ENCODE peak calls at places on chromosomes 5 and 9, in nine cellular contexts. One of them, this sample, is unnamed.

GRCh38 chr5:149635394-149635793 is 54.1 kb downstream of the ARHGEF37 start:
- DNase-seq in mucosa of descending colon: no peak
- DNase-seq in breast epithelium: no peak
- DNase-seq in suprapubic skin: peak
- DNase-seq in WTC11: no peak
- DNase-seq in fibroblast of pulmonary artery: peak
- DNase-seq in GM12865: no peak
- DNase-seq in astrocyte: peak
- DNase-seq in endothelial cell: no peak
- DNase-seq in this sample: no peak

GRCh38 chr5:58274199-58274598 is 185.7 kb downstream of the PLK2 start:
- DNase-seq in WTC11: no peak
- DNase-seq in fibroblast of pulmonary artery: peak
- DNase-seq in breast epithelium: no peak
- DNase-seq in astrocyte: no peak
- DNase-seq in GM12865: no peak
- DNase-seq in mucosa of descending colon: no peak
- DNase-seq in endothelial cell: no peak
- DNase-seq in suprapubic skin: no peak
- DNase-seq in this sample: no peak

GRCh38 chr5:81782811-81783210 is 31.9 kb upstream of the SSBP2 start:
- DNase-seq in suprapubic skin: no peak
- DNase-seq in astrocyte: no peak
- DNase-seq in endothelial cell: no peak
- DNase-seq in mucosa of descending colon: no peak
- DNase-seq in GM12865: no peak
- DNase-seq in breast epithelium: no peak
- DNase-seq in WTC11: no peak
- DNase-seq in fibroblast of pulmonary artery: peak
- DNase-seq in this sample: no peak

GRCh38 chr9:137000177-137000930 is 4.0 kb upstream of the CLIC3 start:
- DNase-seq in astrocyte: peak
- DNase-seq in endothelial cell: no peak
- DNase-seq in suprapubic skin: no peak
- DNase-seq in WTC11: no peak
- DNase-seq in GM12865: peak
- DNase-seq in mucosa of descending colon: no peak
- DNase-seq in breast epithelium: no peak
- DNase-seq in fibroblast of pulmonary artery: peak
- DNase-seq in this sample: no peak

GRCh38 chr5:176844281-176844680 is 33.9 kb downstream of the UNC5A start:
- DNase-seq in fibroblast of pulmonary artery: no peak
- DNase-seq in suprapubic skin: no peak
- DNase-seq in mucosa of descending colon: no peak
- DNase-seq in WTC11: no peak
- DNase-seq in astrocyte: no peak
- DNase-seq in breast epithelium: no peak
- DNase-seq in endothelial cell: no peak
- DNase-seq in GM12865: no peak
- DNase-seq in this sample: no peak

GRCh38 chr9:98931990-98932389 is 11.7 kb upstream of the COL15A1 start:
- DNase-seq in fibroblast of pulmonary artery: no peak
- DNase-seq in astrocyte: no peak
- DNase-seq in suprapubic skin: no peak
- DNase-seq in mucosa of descending colon: no peak
- DNase-seq in WTC11: no peak
- DNase-seq in endothelial cell: no peak
- DNase-seq in breast epithelium: no peak
- DNase-seq in GM12865: no peak
- DNase-seq in this sample: no peak

GRCh38 chr5:65809817-65810531 is 88.0 kb downstream of the NLN start:
- DNase-seq in WTC11: no peak
- DNase-seq in suprapubic skin: peak
- DNase-seq in mucosa of descending colon: peak
- DNase-seq in endothelial cell: no peak
- DNase-seq in astrocyte: peak
- DNase-seq in GM12865: no peak
- DNase-seq in breast epithelium: no peak
- DNase-seq in fibroblast of pulmonary artery: peak
- DNase-seq in this sample: no peak

GRCh38 chr9:137162505-137163100 is 7.2 kb downstream of the LRRC26 start:
- DNase-seq in fibroblast of pulmonary artery: no peak
- DNase-seq in WTC11: peak
- DNase-seq in suprapubic skin: no peak
- DNase-seq in mucosa of descending colon: peak
- DNase-seq in GM12865: peak
- DNase-seq in endothelial cell: no peak
- DNase-seq in astrocyte: no peak
- DNase-seq in breast epithelium: no peak
- DNase-seq in this sample: peak

GRCh38 chr9:82101475-82101874 is 112.9 kb downstream of the SPATA31D1 start:
- DNase-seq in astrocyte: no peak
- DNase-seq in suprapubic skin: no peak
- DNase-seq in mucosa of descending colon: no peak
- DNase-seq in breast epithelium: no peak
- DNase-seq in endothelial cell: no peak
- DNase-seq in WTC11: no peak
- DNase-seq in fibroblast of pulmonary artery: no peak
- DNase-seq in GM12865: peak
- DNase-seq in this sample: no peak

GRCh38 chr5:64505769-64506566 is at the start of gene RGS7BP:
- DNase-seq in suprapubic skin: no peak
- DNase-seq in breast epithelium: no peak
- DNase-seq in WTC11: peak
- DNase-seq in GM12865: peak
- DNase-seq in endothelial cell: peak
- DNase-seq in mucosa of descending colon: peak
- DNase-seq in fibroblast of pulmonary artery: peak
- DNase-seq in astrocyte: peak
- DNase-seq in this sample: peak

GRCh38 chr5:69138796-69139195 is 28.2 kb upstream of the CCNB1 start:
- DNase-seq in mucosa of descending colon: no peak
- DNase-seq in GM12865: no peak
- DNase-seq in WTC11: no peak
- DNase-seq in fibroblast of pulmonary artery: no peak
- DNase-seq in astrocyte: no peak
- DNase-seq in endothelial cell: no peak
- DNase-seq in suprapubic skin: no peak
- DNase-seq in breast epithelium: no peak
- DNase-seq in this sample: no peak

GRCh38 chr9:5642170-5642569 is 13.3 kb downstream of the RIC1 start:
- DNase-seq in breast epithelium: no peak
- DNase-seq in mucosa of descending colon: no peak
- DNase-seq in fibroblast of pulmonary artery: no peak
- DNase-seq in suprapubic skin: no peak
- DNase-seq in GM12865: no peak
- DNase-seq in astrocyte: no peak
- DNase-seq in WTC11: no peak
- DNase-seq in endothelial cell: no peak
- DNase-seq in this sample: no peak

GRCh38 chr5:134447815-134448520 is 36.3 kb upstream of the CDKN2AIPNL start:
- DNase-seq in mucosa of descending colon: no peak
- DNase-seq in WTC11: no peak
- DNase-seq in fibroblast of pulmonary artery: no peak
- DNase-seq in suprapubic skin: no peak
- DNase-seq in endothelial cell: no peak
- DNase-seq in breast epithelium: no peak
- DNase-seq in GM12865: no peak
- DNase-seq in astrocyte: no peak
- DNase-seq in this sample: no peak

GRCh38 chr5:171855265-171855664 is 69.6 kb downstream of the SMIM23 start:
- DNase-seq in endothelial cell: no peak
- DNase-seq in fibroblast of pulmonary artery: no peak
- DNase-seq in GM12865: no peak
- DNase-seq in breast epithelium: no peak
- DNase-seq in astrocyte: no peak
- DNase-seq in mucosa of descending colon: no peak
- DNase-seq in WTC11: no peak
- DNase-seq in suprapubic skin: no peak
- DNase-seq in this sample: no peak

GRCh38 chr9:18235181-18235908 is 238.6 kb upstream of the ADAMTSL1 start:
- DNase-seq in astrocyte: no peak
- DNase-seq in GM12865: no peak
- DNase-seq in fibroblast of pulmonary artery: no peak
- DNase-seq in breast epithelium: no peak
- DNase-seq in endothelial cell: no peak
- DNase-seq in mucosa of descending colon: no peak
- DNase-seq in WTC11: no peak
- DNase-seq in suprapubic skin: no peak
- DNase-seq in this sample: no peak

GRCh38 chr5:33272288-33272687 is 168.5 kb upstream of the TARS1 start:
- DNase-seq in endothelial cell: no peak
- DNase-seq in astrocyte: peak
- DNase-seq in breast epithelium: no peak
- DNase-seq in suprapubic skin: no peak
- DNase-seq in fibroblast of pulmonary artery: peak
- DNase-seq in GM12865: no peak
- DNase-seq in mucosa of descending colon: no peak
- DNase-seq in WTC11: no peak
- DNase-seq in this sample: no peak

GRCh38 chr5:149007174-149007573 is 55.7 kb downstream of the SH3TC2 start:
- DNase-seq in endothelial cell: no peak
- DNase-seq in astrocyte: peak
- DNase-seq in fibroblast of pulmonary artery: peak
- DNase-seq in mucosa of descending colon: no peak
- DNase-seq in GM12865: no peak
- DNase-seq in WTC11: no peak
- DNase-seq in suprapubic skin: no peak
- DNase-seq in breast epithelium: no peak
- DNase-seq in this sample: no peak

GRCh38 chr9:33374634-33375237 is 27.6 kb downstream of the AQP7 start:
- DNase-seq in suprapubic skin: peak
- DNase-seq in endothelial cell: peak
- DNase-seq in fibroblast of pulmonary artery: peak
- DNase-seq in mucosa of descending colon: peak
- DNase-seq in breast epithelium: peak
- DNase-seq in WTC11: peak
- DNase-seq in astrocyte: peak
- DNase-seq in GM12865: peak
- DNase-seq in this sample: peak

GRCh38 chr9:133117271-133118178 is 3.5 kb downstream of the RALGDS start:
- DNase-seq in suprapubic skin: peak
- DNase-seq in endothelial cell: no peak
- DNase-seq in breast epithelium: no peak
- DNase-seq in GM12865: no peak
- DNase-seq in astrocyte: peak
- DNase-seq in fibroblast of pulmonary artery: no peak
- DNase-seq in mucosa of descending colon: no peak
- DNase-seq in WTC11: no peak
- DNase-seq in this sample: no peak

GRCh38 chr9:75229605-75230332 is 141.5 kb downstream of the OSTF1 start:
- DNase-seq in mucosa of descending colon: peak
- DNase-seq in astrocyte: peak
- DNase-seq in fibroblast of pulmonary artery: peak
- DNase-seq in suprapubic skin: no peak
- DNase-seq in endothelial cell: no peak
- DNase-seq in GM12865: no peak
- DNase-seq in breast epithelium: peak
- DNase-seq in WTC11: no peak
- DNase-seq in this sample: no peak
- TF ChIP-seq CTCF in mucosa of descending colon: no peak
- TF ChIP-seq CTCF in astrocyte: no peak
- TF ChIP-seq CTCF in fibroblast of pulmonary artery: no peak
- TF ChIP-seq CTCF in suprapubic skin: no peak
- TF ChIP-seq CTCF in endothelial cell: no peak
- TF ChIP-seq CTCF in GM12865: no peak
- TF ChIP-seq CTCF in breast epithelium: peak
- TF ChIP-seq CTCF in WTC11: no peak
- TF ChIP-seq CTCF in this sample: no peak

DNA sequence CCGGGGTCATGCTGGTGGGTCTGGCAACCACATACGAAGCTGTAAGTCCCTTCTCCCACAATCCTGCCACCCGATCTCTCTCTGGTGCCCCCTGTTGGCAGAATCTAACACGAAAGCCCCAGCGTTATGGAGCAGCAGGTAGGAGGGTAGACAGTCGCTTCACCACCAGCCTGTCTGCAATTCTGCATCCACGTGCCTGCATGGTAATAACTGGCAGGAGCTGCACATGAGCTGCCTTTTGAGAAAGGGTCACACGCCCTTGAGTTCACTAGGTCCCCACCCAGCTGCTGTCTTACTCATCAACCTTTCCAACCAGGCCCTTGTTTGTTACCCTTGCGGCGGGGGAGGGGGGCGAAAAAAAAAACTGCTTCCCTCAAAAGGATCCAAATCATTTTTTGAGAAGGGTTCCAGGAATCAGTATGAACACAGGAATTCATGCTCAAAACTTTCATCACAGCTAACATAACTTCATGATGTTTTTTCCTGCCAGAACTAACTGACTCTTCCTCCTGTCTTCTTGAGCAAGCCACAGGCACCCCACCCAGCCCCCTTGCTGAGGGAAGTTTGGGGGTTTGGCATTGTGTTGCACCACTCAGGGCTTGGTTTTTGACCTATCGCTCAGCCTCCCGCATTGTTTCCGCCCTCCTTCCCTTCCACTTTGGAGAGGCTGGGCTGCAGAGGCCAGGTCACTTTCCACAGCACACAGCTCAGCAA is 19.6 kb upstream of the TMEM252 start:
- DNase-seq in fibroblast of pulmonary artery: peak
- DNase-seq in endothelial cell: peak
- DNase-seq in suprapubic skin: peak
- DNase-seq in breast epithelium: no peak
- DNase-seq in WTC11: peak
- DNase-seq in mucosa of descending colon: peak
- DNase-seq in astrocyte: no peak
- DNase-seq in GM12865: peak
- DNase-seq in this sample: peak
- TF ChIP-seq CTCF in fibroblast of pulmonary artery: peak
- TF ChIP-seq CTCF in endothelial cell: peak
- TF ChIP-seq CTCF in suprapubic skin: no peak
- TF ChIP-seq CTCF in breast epithelium: no peak
- TF ChIP-seq CTCF in WTC11: peak
- TF ChIP-seq CTCF in mucosa of descending colon: peak
- TF ChIP-seq CTCF in astrocyte: peak
- TF ChIP-seq CTCF in GM12865: peak
- TF ChIP-seq CTCF in this sample: peak

DNA sequence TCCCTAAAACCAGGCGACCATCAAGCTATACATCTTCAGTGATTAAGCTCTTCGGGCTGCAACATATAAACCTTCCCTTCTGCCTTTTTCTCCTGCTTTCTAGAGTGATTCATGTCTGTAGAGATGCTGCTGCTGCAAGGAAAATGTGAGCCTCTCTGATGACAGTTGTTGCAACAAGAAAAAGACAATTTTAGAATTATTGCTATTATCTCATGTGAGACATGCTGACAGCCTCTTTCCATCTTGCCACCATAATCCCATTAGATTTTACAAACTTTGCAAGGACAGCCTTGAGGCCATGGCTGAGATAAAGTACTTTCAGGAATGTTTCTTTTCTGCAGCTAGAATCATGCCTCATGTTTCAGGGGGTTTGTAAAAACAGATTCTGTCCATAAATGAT is 207.7 kb upstream of the SLC27A6 start:
- DNase-seq in mucosa of descending colon: no peak
- DNase-seq in GM12865: no peak
- DNase-seq in endothelial cell: no peak
- DNase-seq in breast epithelium: no peak
- DNase-seq in fibroblast of pulmonary artery: no peak
- DNase-seq in WTC11: no peak
- DNase-seq in suprapubic skin: no peak
- DNase-seq in astrocyte: no peak
- DNase-seq in this sample: no peak
- TF ChIP-seq CTCF in mucosa of descending colon: no peak
- TF ChIP-seq CTCF in GM12865: no peak
- TF ChIP-seq CTCF in endothelial cell: no peak
- TF ChIP-seq CTCF in breast epithelium: no peak
- TF ChIP-seq CTCF in fibroblast of pulmonary artery: no peak
- TF ChIP-seq CTCF in WTC11: no peak
- TF ChIP-seq CTCF in suprapubic skin: no peak
- TF ChIP-seq CTCF in astrocyte: no peak
- TF ChIP-seq CTCF in this sample: no peak

GRCh38 chr9:4116091-4116581 is 183.7 kb downstream of the GLIS3 start:
- DNase-seq in astrocyte: peak
- DNase-seq in mucosa of descending colon: no peak
- DNase-seq in breast epithelium: no peak
- DNase-seq in GM12865: no peak
- DNase-seq in suprapubic skin: no peak
- DNase-seq in fibroblast of pulmonary artery: peak
- DNase-seq in WTC11: no peak
- DNase-seq in endothelial cell: no peak
- DNase-seq in this sample: no peak
- TF ChIP-seq CTCF in astrocyte: no peak
- TF ChIP-seq CTCF in mucosa of descending colon: no peak
- TF ChIP-seq CTCF in breast epithelium: no peak
- TF ChIP-seq CTCF in GM12865: no peak
- TF ChIP-seq CTCF in suprapubic skin: no peak
- TF ChIP-seq CTCF in fibroblast of pulmonary artery: no peak
- TF ChIP-seq CTCF in WTC11: no peak
- TF ChIP-seq CTCF in endothelial cell: no peak
- TF ChIP-seq CTCF in this sample: no peak

This sample was measured in nephron progenitor cell.